ENCODE peak calls at places on chromosomes 3 and 15, in seven cellular contexts. F is GM12878, A is NT2/D1, C is SK-N-SH, G is HepG2, W is HCT116, Z is H1. N is an unnamed sample.
A peak's percentile ranks its signal among the peaks of the same experiment; 100 is the strongest.

GRCh38 chr15:80991446-80991845 is 1.8 kb upstream of the MESD start:
- DNase-seq in F (no peak), A (no peak), C (no peak), G (no peak), W (no peak), Z (no peak), N (peak; percentile 47)

GRCh38 chr3:66047321-66048050 is 8.8 kb upstream of the MAGI1 start:
- DNase-seq in F (no peak), A (no peak), C (no peak), G (peak; percentile 62), W (no peak), Z (no peak), N (no peak)

GRCh38 chr15:85583404-85584390 is 203.3 kb downstream of the AKAP13 start:
- DNase-seq in F (peak; percentile 93), A (no peak), C (no peak), G (no peak), W (peak; percentile 36), Z (no peak), N (no peak)

GRCh38 chr3:94285874-94286273 is 223.0 kb downstream of the NSUN3 start:
- DNase-seq in F (no peak), A (no peak), C (peak; percentile 10), G (no peak), W (no peak), Z (no peak), N (no peak)

GRCh38 chr15:62567501-62567900 is 402.4 kb upstream of the C2CD4B start:
- DNase-seq in F (no peak), A (no peak), C (no peak), G (no peak), W (no peak), Z (no peak), N (no peak)

GRCh38 chr15:57505056-57505713 is 86.5 kb upstream of the MYZAP start:
- DNase-seq in F (no peak), A (no peak), C (no peak), G (peak; percentile 19), W (no peak), Z (no peak), N (no peak)

GRCh38 chr3:188037965-188038581 is 115.9 kb upstream of the LPP start:
- DNase-seq in F (no peak), A (no peak), C (no peak), G (no peak), W (no peak), Z (no peak), N (no peak)

GRCh38 chr3:143977326-143978262 is 6.0 kb downstream of the DIPK2A start:
- DNase-seq in F (no peak), A (no peak), C (no peak), G (no peak), W (no peak), Z (no peak), N (no peak)

GRCh38 chr3:160686955-160687535 is 10.1 kb downstream of the ARL14 start:
- DNase-seq in F (no peak), A (no peak), C (peak; percentile 12), G (peak; percentile 6), W (no peak), Z (no peak), N (no peak)

GRCh38 chr3:71984843-71985594 is 200.1 kb upstream of the PROK2 start:
- DNase-seq in F (peak; percentile 97), A (no peak), C (no peak), G (no peak), W (no peak), Z (no peak), N (no peak)

GRCh38 chr3:31981206-31982181 is at the start of the genes OSBPL10 and ZNF860:
- DNase-seq in F (no peak), A (no peak), C (peak; percentile 74), G (peak; percentile 73), W (peak; percentile 57), Z (peak; percentile 87), N (peak; percentile 16)

GRCh38 chr3:53948174-53948573 is 56.5 kb upstream of the SELENOK start:
- DNase-seq in F (no peak), A (no peak), C (no peak), G (no peak), W (no peak), Z (no peak), N (no peak)

GRCh38 chr3:133777807-133778568 is 27.6 kb upstream of the SRPRB start:
- DNase-seq in F (no peak), A (no peak), C (no peak), G (no peak), W (no peak), Z (no peak), N (no peak)

GRCh38 chr15:85071534-85071933 is 89.9 kb downstream of the PDE8A start:
- DNase-seq in F (no peak), A (no peak), C (no peak), G (no peak), W (no peak), Z (no peak), N (no peak)

GRCh38 chr3:48663489-48664312 is 1.0 kb upstream of the CELSR3 start:
- DNase-seq in F (peak; percentile 89), A (peak; percentile 99), C (peak; percentile 96), G (peak; percentile 96), W (peak; percentile 98), Z (peak; percentile 99), N (peak; percentile 97)

GRCh38 chr3:120622870-120623718 is 27.0 kb downstream of the NDUFB4 start:
- DNase-seq in F (no peak), A (no peak), C (no peak), G (peak; percentile 58), W (peak; percentile 93), Z (peak; percentile 69), N (peak; percentile 27)

GRCh38 chr3:21392521-21392920 is 358.5 kb downstream of the ZNF385D start:
- DNase-seq in F (no peak), A (no peak), C (no peak), G (no peak), W (no peak), Z (no peak), N (no peak)

GRCh38 chr3:81301230-81301629 is 460.2 kb downstream of the GBE1 start:
- DNase-seq in F (no peak), A (no peak), C (peak; percentile 50), G (no peak), W (no peak), Z (no peak), N (no peak)

GRCh38 chr3:186826316-186826977 is 16.1 kb upstream of the ADIPOQ start:
- DNase-seq in F (no peak), A (no peak), C (peak; percentile 47), G (no peak), W (no peak), Z (peak; percentile 54), N (no peak)

GRCh38 chr15:98281130-98281529 is 320.6 kb downstream of the ARRDC4 start:
- DNase-seq in F (no peak), A (no peak), C (no peak), G (no peak), W (no peak), Z (no peak), N (no peak)

GRCh38 chr15:70703483-70703882 is 59.9 kb downstream of the UACA start:
- DNase-seq in F (no peak), A (no peak), C (no peak), G (no peak), W (no peak), Z (no peak), N (no peak)

GRCh38 chr3:128487813-128488635 is 5.0 kb downstream of the GATA2 start:
- DNase-seq in F (no peak), A (peak; percentile 76), C (peak; percentile 82), G (peak; percentile 89), W (peak; percentile 72), Z (peak; percentile 93), N (peak; percentile 83)

GRCh38 chr15:64090527-64090926 is 3.1 kb downstream of the CIAO2A start:
- DNase-seq in F (no peak), A (no peak), C (no peak), G (no peak), W (no peak), Z (no peak), N (no peak)
- TF ChIP-seq YY1 in F (peak; percentile 40), A (no peak), C (no peak), G (no peak), W (no peak), Z (no peak), N (no peak)

DNA sequence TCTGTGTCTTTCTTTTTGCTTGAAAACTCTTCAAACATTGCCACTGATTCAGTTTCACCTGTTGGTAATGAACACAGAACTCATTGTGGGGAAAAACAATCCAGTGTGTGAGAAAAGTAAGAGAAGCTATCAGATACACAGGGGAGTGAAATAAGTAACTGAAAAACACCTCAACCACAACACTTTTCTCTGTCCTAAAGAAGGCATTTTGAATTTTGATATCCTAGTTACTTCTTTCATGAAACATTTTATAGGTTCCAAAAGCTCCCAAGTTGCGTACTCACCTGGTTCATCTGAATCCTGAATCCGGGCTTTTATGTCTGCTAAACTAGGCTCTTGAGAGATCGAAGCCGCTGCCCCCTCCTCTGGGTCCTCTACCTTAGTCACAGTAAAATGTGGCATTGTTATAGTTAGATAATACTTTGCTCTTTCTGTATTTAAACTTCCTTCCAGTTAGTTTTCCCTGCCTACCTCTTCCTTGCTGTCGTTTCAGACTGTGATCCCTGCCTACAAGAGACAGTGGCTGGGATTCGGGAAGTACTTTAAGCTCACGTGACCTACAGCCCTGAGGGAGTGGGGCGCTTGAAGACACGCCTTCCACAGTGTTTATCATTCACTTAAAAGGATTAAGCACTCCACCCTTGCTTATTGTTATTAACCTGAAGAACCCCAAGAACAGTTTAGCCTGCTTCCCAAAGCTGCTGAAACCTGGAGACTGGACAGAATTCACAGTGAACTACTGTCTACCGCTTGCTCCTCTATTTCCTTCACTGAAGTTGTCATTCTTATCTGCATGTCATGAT is 19.1 kb downstream of the SLC12A6 start:
- DNase-seq in F (no peak), A (peak; percentile 30), C (no peak), G (peak; percentile 78), W (peak; percentile 50), Z (peak; percentile 51), N (peak; percentile 62)
- TF ChIP-seq YY1 in F (no peak), A (no peak), C (no peak), G (no peak), W (no peak), Z (no peak), N (no peak)

GRCh38 chr3:58093573-58094195 is 85.5 kb downstream of the FLNB start:
- DNase-seq in F (no peak), A (no peak), C (no peak), G (no peak), W (no peak), Z (no peak), N (peak; percentile 45)
- TF ChIP-seq YY1 in F (no peak), A (no peak), C (no peak), G (no peak), W (no peak), Z (no peak), N (no peak)

GRCh38 chr15:27214032-27214431 is 243.1 kb downstream of the GABRG3 start:
- DNase-seq in F (no peak), A (no peak), C (no peak), G (no peak), W (no peak), Z (no peak), N (no peak)

DNA sequence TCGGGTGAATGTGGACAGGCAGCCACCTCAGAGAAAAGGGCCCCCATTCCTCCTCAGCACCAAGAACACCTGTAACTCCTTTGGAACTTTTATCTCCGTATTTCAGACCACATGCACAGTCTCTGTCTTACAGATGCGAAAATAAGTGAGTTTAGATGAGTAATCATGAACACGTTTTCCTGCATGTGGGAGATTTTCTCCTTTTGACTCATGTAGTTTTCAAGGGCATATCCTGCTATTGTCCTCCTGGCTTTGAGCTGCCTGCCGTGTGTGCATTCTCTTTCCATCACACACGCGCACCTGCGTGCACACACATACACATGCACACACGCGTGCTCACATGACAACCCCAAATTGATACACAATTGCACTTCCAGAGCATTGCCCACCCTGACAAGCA is 239.2 kb downstream of the GABRG3 start:
- DNase-seq in F (no peak), A (no peak), C (no peak), G (no peak), W (no peak), Z (no peak), N (no peak)
- TF ChIP-seq YY1 in F (no peak), A (no peak), C (no peak), G (no peak), W (no peak), Z (no peak), N (no peak)

GRCh38 chr3:73695841-73696240 is 71.1 kb upstream of the PDZRN3 start:
- DNase-seq in F (no peak), A (no peak), C (no peak), G (no peak), W (no peak), Z (no peak), N (no peak)
- TF ChIP-seq YY1 in F (no peak), A (no peak), C (no peak), G (no peak), W (no peak), Z (no peak), N (no peak)